ENCODE peak calls at places on chromosomes 1 and 21, in nine cellular contexts. Q is pancreas, L is heart right ventricle, R is left lung, D is heart left ventricle, T is PC-3, C is psoas muscle, V is lower lobe of right lung, F is IMR-90. P is an unnamed sample.

GRCh38 chr1:24558902-24559791 is 3.3 kb downstream of the NCMAP start:
- ATAC-seq in Q (peak), L (no peak), R (peak), D (peak), T (peak), C (no peak), V (peak), F (peak), P (no peak)

GRCh38 chr1:63034256-63034655 is 250.3 kb downstream of the ATG4C start:
- ATAC-seq in Q (no peak), L (no peak), R (no peak), D (no peak), T (no peak), C (no peak), V (no peak), F (no peak), P (no peak)

GRCh38 chr1:185520188-185520935 is 203.3 kb upstream of the IVNS1ABP start:
- ATAC-seq in Q (no peak), L (no peak), R (peak), D (no peak), T (no peak), C (no peak), V (no peak), F (no peak), P (no peak)

GRCh38 chr21:15210235-15210678 is 145.5 kb upstream of the NRIP1 start:
- ATAC-seq in Q (peak), L (no peak), R (peak), D (peak), T (peak), C (no peak), V (peak), F (no peak), P (peak)

GRCh38 chr1:5273280-5274003 is 619.0 kb downstream of the AJAP1 start:
- ATAC-seq in Q (no peak), L (no peak), R (no peak), D (no peak), T (no peak), C (no peak), V (no peak), F (no peak), P (no peak)

GRCh38 chr1:73593379-73593778 is 604.6 kb downstream of the LRRIQ3 start:
- ATAC-seq in Q (peak), L (no peak), R (peak), D (peak), T (peak), C (no peak), V (peak), F (no peak), P (peak)

GRCh38 chr1:32337855-32338636 is 2.0 kb upstream of the MARCKSL1 start:
- ATAC-seq in Q (peak), L (peak), R (peak), D (peak), T (peak), C (no peak), V (no peak), F (no peak), P (no peak)

GRCh38 chr1:51566260-51566659 is 47.2 kb upstream of the EPS15 start:
- ATAC-seq in Q (no peak), L (no peak), R (no peak), D (no peak), T (no peak), C (no peak), V (no peak), F (no peak), P (no peak)

GRCh38 chr1:207884276-207885029 is 26.5 kb downstream of the CD34 start:
- ATAC-seq in Q (peak), L (no peak), R (peak), D (no peak), T (peak), C (no peak), V (peak), F (no peak), P (no peak)

GRCh38 chr1:18583326-18583941 is 47.2 kb upstream of the PAX7 start:
- ATAC-seq in Q (peak), L (peak), R (peak), D (peak), T (no peak), C (no peak), V (no peak), F (no peak), P (peak)

GRCh38 chr1:117735045-117735992 is 129.5 kb downstream of the TENT5C start:
- ATAC-seq in Q (peak), L (peak), R (peak), D (no peak), T (peak), C (no peak), V (peak), F (peak), P (peak)

GRCh38 chr1:69688178-69688577 is 120.5 kb downstream of the LRRC7 start:
- ATAC-seq in Q (no peak), L (no peak), R (no peak), D (no peak), T (no peak), C (no peak), V (peak), F (no peak), P (no peak)

GRCh38 chr1:152495066-152495675 is 15.4 kb upstream of the LCE5A start:
- ATAC-seq in Q (no peak), L (no peak), R (no peak), D (no peak), T (no peak), C (no peak), V (no peak), F (no peak), P (no peak)

GRCh38 chr1:221268295-221268694 is 389.1 kb downstream of the HLX start:
- ATAC-seq in Q (no peak), L (no peak), R (peak), D (peak), T (peak), C (no peak), V (no peak), F (peak), P (no peak)

GRCh38 chr21:35428489-35428888 is 379.4 kb upstream of the RUNX1 start:
- ATAC-seq in Q (no peak), L (peak), R (peak), D (peak), T (no peak), C (peak), V (peak), F (no peak), P (no peak)

GRCh38 chr1:63012339-63012738 is 228.4 kb downstream of the ATG4C start:
- ATAC-seq in Q (peak), L (no peak), R (no peak), D (peak), T (no peak), C (no peak), V (peak), F (no peak), P (peak)

GRCh38 chr1:117178756-117179155 is 32.0 kb downstream of the VTCN1 start:
- ATAC-seq in Q (no peak), L (no peak), R (no peak), D (no peak), T (no peak), C (no peak), V (no peak), F (no peak), P (no peak)

GRCh38 chr1:32925360-32926142 is 24.4 kb upstream of the TMEM54 start:
- ATAC-seq in Q (peak), L (peak), R (peak), D (peak), T (no peak), C (no peak), V (peak), F (peak), P (peak)

GRCh38 chr1:218664385-218665170 is 319.4 kb downstream of the TGFB2 start:
- ATAC-seq in Q (no peak), L (no peak), R (peak), D (no peak), T (peak), C (peak), V (no peak), F (peak), P (no peak)

GRCh38 chr1:115496904-115497527 is 144.8 kb upstream of the VANGL1 start:
- ATAC-seq in Q (no peak), L (no peak), R (peak), D (no peak), T (peak), C (no peak), V (no peak), F (peak), P (no peak)

GRCh38 chr1:51093566-51093965 is 8.5 kb upstream of the C1orf185 start:
- ATAC-seq in Q (no peak), L (no peak), R (no peak), D (no peak), T (no peak), C (no peak), V (no peak), F (no peak), P (no peak)

GRCh38 chr1:204509186-204509635 is 7.0 kb upstream of the MDM4 start:
- ATAC-seq in Q (no peak), L (no peak), R (no peak), D (no peak), T (no peak), C (no peak), V (no peak), F (no peak), P (no peak)

GRCh38 chr1:160724445-160725242 is 13.0 kb upstream of the CD48 start:
- ATAC-seq in Q (no peak), L (no peak), R (no peak), D (no peak), T (no peak), C (no peak), V (no peak), F (no peak), P (no peak)

GRCh38 chr1:10896673-10897072 is 100.2 kb upstream of the CASZ1 start:
- ATAC-seq in Q (no peak), L (no peak), R (no peak), D (no peak), T (no peak), C (no peak), V (no peak), F (no peak), P (no peak)

GRCh38 chr1:186183219-186183618 is 191.8 kb downstream of the TPR start:
- ATAC-seq in Q (no peak), L (no peak), R (peak), D (peak), T (peak), C (no peak), V (peak), F (no peak), P (peak)

GRCh38 chr21:28884481-28884880 is 108.2 kb downstream of the LTN1 start:
- ATAC-seq in Q (peak), L (peak), R (peak), D (no peak), T (peak), C (peak), V (peak), F (peak), P (no peak)

GRCh38 chr1:180633092-180634045 is 1.5 kb downstream of the XPR1 start:
- ATAC-seq in Q (no peak), L (no peak), R (no peak), D (no peak), T (no peak), C (no peak), V (no peak), F (no peak), P (no peak)

GRCh38 chr1:11918779-11919519 is 7.3 kb downstream of the KIAA2013 start:
- ATAC-seq in Q (peak), L (peak), R (peak), D (peak), T (peak), C (peak), V (peak), F (peak), P (peak)

GRCh38 chr1:198030682-198031081 is 113.5 kb downstream of the LHX9 start:
- ATAC-seq in Q (peak), L (no peak), R (no peak), D (no peak), T (no peak), C (no peak), V (no peak), F (peak), P (no peak)

GRCh38 chr1:45407888-45408287 is 67.6 kb upstream of the MUTYH start:
- ATAC-seq in Q (no peak), L (no peak), R (no peak), D (no peak), T (no peak), C (no peak), V (no peak), F (no peak), P (no peak)

GRCh38 chr1:27180037-27180436 is 25.1 kb upstream of the SLC9A1 start:
- ATAC-seq in Q (no peak), L (no peak), R (no peak), D (no peak), T (no peak), C (no peak), V (no peak), F (no peak), P (no peak)

GRCh38 chr21:35658242-35658641 is 402.1 kb downstream of the SETD4 start:
- ATAC-seq in Q (no peak), L (peak), R (peak), D (peak), T (peak), C (no peak), V (no peak), F (peak), P (no peak)

GRCh38 chr1:181040284-181040865 is 6.6 kb downstream of the MR1 start:
- ATAC-seq in Q (no peak), L (no peak), R (no peak), D (no peak), T (no peak), C (no peak), V (no peak), F (no peak), P (no peak)

GRCh38 chr1:32020338-32020737 is 6.7 kb downstream of the KHDRBS1 start:
- ATAC-seq in Q (peak), L (peak), R (no peak), D (peak), T (peak), C (no peak), V (peak), F (no peak), P (peak)

GRCh38 chr1:25697426-25698220 is 81.0 kb downstream of the MAN1C1 start:
- ATAC-seq in Q (no peak), L (no peak), R (no peak), D (no peak), T (no peak), C (no peak), V (no peak), F (no peak), P (no peak)

GRCh38 chr21:44926364-44927101 is 5.8 kb upstream of the ITGB2 start:
- ATAC-seq in Q (no peak), L (no peak), R (no peak), D (no peak), T (no peak), C (no peak), V (no peak), F (no peak), P (no peak)

GRCh38 chr21:44924611-44925010 is 3.9 kb upstream of the ITGB2 start:
- ATAC-seq in Q (no peak), L (no peak), R (peak), D (no peak), T (no peak), C (no peak), V (no peak), F (no peak), P (no peak)

GRCh38 chr21:44927259-44927586 is 6.5 kb upstream of the ITGB2 start:
- ATAC-seq in Q (no peak), L (no peak), R (no peak), D (no peak), T (no peak), C (no peak), V (no peak), F (no peak), P (no peak)

GRCh38 chr21:44923481-44924084 is 2.9 kb upstream of the ITGB2 start:
- ATAC-seq in Q (no peak), L (no peak), R (no peak), D (no peak), T (no peak), C (no peak), V (no peak), F (no peak), P (no peak)

GRCh38 chr21:44925027-44925755 is 4.5 kb upstream of the ITGB2 start:
- ATAC-seq in Q (no peak), L (no peak), R (peak), D (no peak), T (no peak), C (no peak), V (peak), F (no peak), P (no peak)
- H3K27ac ChIP-seq in Q (no peak), L (no peak), R (peak), D (no peak), T (peak), C (no peak), V (no peak), F (no peak), P (no peak)

GRCh38 chr1:154353460-154353904 is 28.2 kb downstream of the ATP8B2 start:
- ATAC-seq in Q (peak), L (peak), R (peak), D (peak), T (peak), C (peak), V (peak), F (peak), P (peak)

GRCh38 chr1:154352581-154353459 is 27.5 kb downstream of the ATP8B2 start:
- ATAC-seq in Q (peak), L (peak), R (peak), D (peak), T (peak), C (peak), V (peak), F (peak), P (peak)

GRCh38 chr1:154353966-154354365 is 28.6 kb downstream of the ATP8B2 start:
- ATAC-seq in Q (no peak), L (no peak), R (no peak), D (no peak), T (no peak), C (no peak), V (no peak), F (no peak), P (no peak)

GRCh38 chr1:154351363-154352068 is 26.2 kb downstream of the ATP8B2 start:
- ATAC-seq in Q (peak), L (no peak), R (no peak), D (no peak), T (no peak), C (no peak), V (no peak), F (no peak), P (no peak)

DNA sequence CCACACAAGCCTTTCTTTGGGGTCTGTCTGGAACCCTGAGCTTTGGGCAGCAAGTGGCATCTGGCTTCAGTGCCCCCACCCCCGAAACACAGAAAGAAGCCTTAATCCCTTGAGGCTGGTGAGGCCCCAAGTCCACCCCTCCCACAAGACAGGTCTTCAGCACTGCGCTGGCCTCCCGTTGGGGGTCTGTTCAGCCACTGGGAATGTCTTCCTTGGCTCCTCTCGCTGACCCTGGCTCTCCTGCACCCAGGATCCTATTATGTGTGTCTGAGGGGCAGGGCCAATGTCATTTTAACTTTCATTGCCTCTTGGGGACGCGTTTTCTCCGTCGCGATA is 26.9 kb downstream of the ATP8B2 start:
- ATAC-seq in Q (no peak), L (no peak), R (no peak), D (no peak), T (no peak), C (peak), V (no peak), F (no peak), P (no peak)
- H3K4me3 ChIP-seq in Q (peak), L (peak), R (peak), D (peak), T (peak), C (peak), V (peak), F (no peak), P (peak)

DNA sequence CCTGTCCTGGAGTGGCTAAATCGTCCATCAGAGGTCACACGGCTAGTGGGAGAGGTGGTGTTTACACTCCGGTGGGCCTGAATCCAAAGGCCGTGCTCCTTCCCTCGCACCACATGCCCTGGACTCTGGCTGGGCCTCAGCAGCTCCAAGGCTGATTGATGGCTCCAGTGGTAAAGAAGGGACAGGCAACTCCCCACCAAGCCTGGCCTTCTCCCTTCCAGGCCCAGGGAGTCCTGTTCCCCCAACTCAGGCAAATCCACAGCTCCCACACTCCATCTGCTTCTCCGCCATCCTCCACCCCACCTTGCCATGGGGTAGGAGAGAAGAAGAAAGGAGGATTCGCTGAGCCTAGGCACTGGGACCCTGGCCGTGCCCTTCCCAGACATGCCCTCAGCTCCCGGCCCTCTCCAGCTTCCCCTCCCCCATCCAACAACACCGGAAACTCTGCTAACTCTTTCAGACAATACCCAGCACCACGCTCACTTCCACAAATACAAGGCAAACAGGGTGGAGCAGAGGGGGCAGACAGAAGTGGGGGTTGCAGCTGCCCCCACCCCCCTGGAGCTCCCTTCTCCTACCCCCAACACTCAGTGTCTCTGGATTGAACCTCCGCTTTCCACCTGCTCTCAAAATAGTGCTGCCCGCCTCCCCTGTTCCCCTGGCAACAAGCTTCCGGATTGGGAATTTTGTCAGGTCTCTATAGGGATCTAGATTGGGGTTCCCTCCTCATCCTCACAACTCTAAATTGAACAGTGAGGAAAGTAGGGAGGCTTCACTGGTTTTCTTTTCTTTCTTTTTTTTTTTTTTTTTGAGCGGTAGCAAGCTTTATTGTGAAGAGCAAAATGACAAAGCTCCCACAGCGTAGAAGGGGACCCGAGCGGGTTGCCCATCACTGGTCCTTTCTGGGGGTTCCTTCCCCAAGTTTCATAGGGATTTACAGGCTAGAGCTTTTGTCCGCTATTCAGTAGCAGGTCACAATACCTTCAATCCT is 10.6 kb downstream of the ARHGEF2 start:
- ATAC-seq in Q (no peak), L (peak), R (peak), D (peak), T (no peak), C (peak), V (peak), F (no peak), P (peak)
- TF ChIP-seq CTCF in Q (no peak), L (no peak), R (no peak), D (no peak), T (no peak), C (no peak), V (no peak), F (no peak), P (no peak)

GRCh38 chr1:188652678-188653077 is 1823.9 kb downstream of the PLA2G4A start:
- ATAC-seq in Q (no peak), L (no peak), R (no peak), D (no peak), T (no peak), C (no peak), V (no peak), F (peak), P (no peak)
- H3K27ac ChIP-seq in Q (no peak), L (no peak), R (no peak), D (no peak), T (no peak), C (no peak), V (no peak), F (no peak), P (no peak)

P was measured in gastroesophageal sphincter.